ENCODE peak calls at places on chromosomes 6 and 20, in seven cellular contexts. O is neuronal stem cell; L is activated T-helper 9 cell treated with anti-CD3 and anti-CD28 coated beads, Interleukin-2, amount 50 U/mL, for 16 hours; F is endothelial cell; C is SHP77; Q is uterus; T is germinal center. D is an unnamed sample.

GRCh38 chr6:47111685-47112084 is 69.6 kb upstream of the ADGRF1 start:
- DNase-seq in O (no peak), L (no peak), F (no peak), C (no peak), Q (no peak), T (no peak), D (no peak)

GRCh38 chr6:142152731-142153130 is 5.7 kb downstream of the VTA1 start:
- DNase-seq in O (no peak), L (no peak), F (no peak), C (no peak), Q (no peak), T (no peak), D (peak)

GRCh38 chr6:128463942-128464341 is 56.5 kb downstream of the PTPRK start:
- DNase-seq in O (no peak), L (no peak), F (no peak), C (no peak), Q (no peak), T (no peak), D (no peak)

GRCh38 chr6:122692175-122692598 is 82.0 kb downstream of the PKIB start:
- DNase-seq in O (no peak), L (no peak), F (no peak), C (no peak), Q (no peak), T (no peak), D (peak)

GRCh38 chr20:36544134-36545018 is 3.1 kb downstream of the MYL9 start:
- DNase-seq in O (no peak), L (no peak), F (no peak), C (no peak), Q (peak), T (no peak), D (peak)

GRCh38 chr6:161423271-161423670 is 149.4 kb upstream of the AGPAT4 start:
- DNase-seq in O (no peak), L (no peak), F (no peak), C (no peak), Q (no peak), T (no peak), D (no peak)

GRCh38 chr20:11814276-11814675 is 103.4 kb upstream of the BTBD3 start:
- DNase-seq in O (no peak), L (no peak), F (no peak), C (no peak), Q (no peak), T (no peak), D (peak)

GRCh38 chr6:16559091-16559490 is 202.2 kb downstream of the ATXN1 start:
- DNase-seq in O (no peak), L (no peak), F (no peak), C (no peak), Q (no peak), T (no peak), D (no peak)

GRCh38 chr6:139296927-139297326 is 5.1 kb upstream of the TXLNB start:
- DNase-seq in O (no peak), L (no peak), F (no peak), C (no peak), Q (no peak), T (no peak), D (no peak)

GRCh38 chr6:138428943-138429616 is 25.1 kb downstream of the HEBP2 start:
- DNase-seq in O (peak), L (no peak), F (no peak), C (peak), Q (no peak), T (peak), D (peak)

GRCh38 chr20:64111841-64112641 is 4.7 kb upstream of the NPBWR2 start:
- DNase-seq in O (no peak), L (no peak), F (no peak), C (no peak), Q (no peak), T (no peak), D (no peak)

GRCh38 chr6:40695114-40695513 is 108.0 kb upstream of the LRFN2 start:
- DNase-seq in O (no peak), L (no peak), F (peak), C (peak), Q (no peak), T (no peak), D (no peak)

GRCh38 chr20:38338849-38339520 is 7.3 kb upstream of the LBP start:
- DNase-seq in O (no peak), L (no peak), F (peak), C (no peak), Q (no peak), T (no peak), D (no peak)